ENCODE peak calls at places on chromosomes 2 and 18, in four cellular contexts. W is CD8-positive, alpha-beta memory T cell; O is adrenal gland; P is heart right ventricle. G is an unnamed sample.

GRCh38 chr2:100630473-100630977 is 67.7 kb downstream of the PDCL3 start:
- DNase-seq in W (no peak), O (no peak), P (no peak), G (no peak)

GRCh38 chr2:201955702-201956141 is 77.9 kb upstream of the FZD7 start:
- DNase-seq in W (no peak), O (peak; percentile 16), P (no peak), G (no peak)

GRCh38 chr2:127829845-127830246 is 18.9 kb upstream of the WDR33 start:
- DNase-seq in W (peak; percentile 80), O (no peak), P (no peak), G (no peak)

GRCh38 chr18:73431620-73432019 is 563.8 kb upstream of the NETO1 start:
- DNase-seq in W (no peak), O (no peak), P (no peak), G (no peak)

GRCh38 chr2:75589344-75590105 is 28.8 kb upstream of the EVA1A start:
- DNase-seq in W (no peak), O (no peak), P (no peak), G (no peak)

GRCh38 chr2:158998486-158999248 is 30.2 kb downstream of the TANC1 start:
- DNase-seq in W (no peak), O (peak; percentile 76), P (no peak), G (no peak)

GRCh38 chr18:32714571-32715148 is 58.2 kb downstream of the KLHL14 start:
- DNase-seq in W (no peak), O (peak; percentile 29), P (peak; percentile 33), G (no peak)

GRCh38 chr18:75041586-75041985 is 167.4 kb downstream of the PTGR3 start:
- DNase-seq in W (no peak), O (no peak), P (no peak), G (no peak)

GRCh38 chr2:235956281-235956970 is 211.8 kb downstream of the GBX2 start:
- DNase-seq in W (no peak), O (no peak), P (no peak), G (no peak)

GRCh38 chr2:109560265-109560664 is 53.5 kb downstream of the SEPTIN10 start:
- DNase-seq in W (no peak), O (no peak), P (no peak), G (no peak)

GRCh38 chr2:119407430-119408220 is 24.0 kb upstream of the TMEM37 start:
- DNase-seq in W (peak; percentile 8), O (peak; percentile 48), P (peak; percentile 61), G (no peak)

GRCh38 chr2:20221169-20221938 is 3.6 kb downstream of the SDC1 start:
- DNase-seq in W (no peak), O (no peak), P (no peak), G (no peak)

GRCh38 chr2:85584857-85585780 is 888 bp downstream of the VAMP5 start:
- DNase-seq in W (peak; percentile 15), O (peak; percentile 90), P (peak; percentile 54), G (peak; percentile 75)

GRCh38 chr2:39488450-39488849 is 51.4 kb upstream of the MAP4K3 start:
- DNase-seq in W (no peak), O (peak; percentile 85), P (no peak), G (no peak)

GRCh38 chr2:74499269-74499939 is at the start of gene LBX2:
- DNase-seq in W (no peak), O (no peak), P (no peak), G (no peak)

GRCh38 chr2:103464831-103465230 is 703.0 kb downstream of the TMEM182 start:
- DNase-seq in W (no peak), O (no peak), P (no peak), G (no peak)

GRCh38 chr18:8890957-8891464 is 185.7 kb downstream of the MTCL1 start:
- DNase-seq in W (no peak), O (peak; percentile 17), P (no peak), G (no peak)

GRCh38 chr2:179612108-179612507 is 249.3 kb downstream of the ZNF385B start:
- DNase-seq in W (no peak), O (peak; percentile 29), P (no peak), G (no peak)

GRCh38 chr2:188291142-188291616 is 495 bp upstream of the GULP1 start:
- DNase-seq in W (no peak), O (peak; percentile 52), P (no peak), G (no peak)

GRCh38 chr18:21760321-21760720 is 19.7 kb downstream of the MIB1 start:
- DNase-seq in W (no peak), O (no peak), P (no peak), G (no peak)

GRCh38 chr2:190462611-190463010 is 54.5 kb downstream of the MFSD6 start:
- DNase-seq in W (no peak), O (no peak), P (no peak), G (no peak)

GRCh38 chr2:190467575-190468083 is 59.5 kb downstream of the MFSD6 start:
- DNase-seq in W (no peak), O (peak; percentile 60), P (no peak), G (no peak)

GRCh38 chr2:190468814-190469569 is 60.8 kb downstream of the MFSD6 start:
- DNase-seq in W (no peak), O (peak; percentile 88), P (peak; percentile 91), G (peak; percentile 78)

GRCh38 chr2:190466819-190467444 is 58.8 kb downstream of the MFSD6 start:
- DNase-seq in W (no peak), O (no peak), P (no peak), G (no peak)

DNA sequence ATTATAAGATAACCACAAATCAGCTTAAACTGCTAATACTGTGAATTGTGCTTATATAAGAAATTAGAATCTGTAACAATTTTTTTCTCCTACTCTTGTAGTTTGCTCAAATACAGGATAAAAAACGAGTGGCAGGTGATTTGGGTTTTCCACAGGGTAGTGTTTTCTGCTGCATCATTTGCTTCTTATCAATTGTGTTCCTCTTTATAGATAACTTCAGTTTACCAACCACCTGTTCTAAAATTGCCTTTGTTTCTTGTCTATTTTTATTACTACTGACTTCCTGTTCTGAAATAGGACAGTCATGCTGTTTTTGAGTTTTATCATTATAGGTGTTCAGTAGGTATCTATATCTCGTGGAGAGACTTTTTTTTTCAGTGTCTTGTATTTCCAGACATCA is 56.9 kb downstream of the MFSD6 start:
- DNase-seq in W (no peak), O (no peak), P (no peak), G (no peak)
- H3K4me3 ChIP-seq in W (no peak overlapping the region), O (no peak overlapping the region), P (no peak overlapping the region), G (no peak overlapping the region)

GRCh38 chr2:233375490-233376314 is 21.4 kb downstream of the DGKD start:
- DNase-seq in W (no peak), O (no peak), P (no peak), G (no peak)

GRCh38 chr2:233380132-233381012 is 26.1 kb downstream of the DGKD start:
- DNase-seq in W (no peak), O (no peak), P (no peak), G (no peak)

GRCh38 chr2:233379441-233379840 is 25.1 kb downstream of the DGKD start:
- DNase-seq in W (no peak), O (no peak), P (no peak), G (no peak)

GRCh38 chr2:233381013-233381995 is 27.0 kb downstream of the DGKD start:
- DNase-seq in W (no peak), O (no peak), P (no peak), G (no peak)

DNA sequence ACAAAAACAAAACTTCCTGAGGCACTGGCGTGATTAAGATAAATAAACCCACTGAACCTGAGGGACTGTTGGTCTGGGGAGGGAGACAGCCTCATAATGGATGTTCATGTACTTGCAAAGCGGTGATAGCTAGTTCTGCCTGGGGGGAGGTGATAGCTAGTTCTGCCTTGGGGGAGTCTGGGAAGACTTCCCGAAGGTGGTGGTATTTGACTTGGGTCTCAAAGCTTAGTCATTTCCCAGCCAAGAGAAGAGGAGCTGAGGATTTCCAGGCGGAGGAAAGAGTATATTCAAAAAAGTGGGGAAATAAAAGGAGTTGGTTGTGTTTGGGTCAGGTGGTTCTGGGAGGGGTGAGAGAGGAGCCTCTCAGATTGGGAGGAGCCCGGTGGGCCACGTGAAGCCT is 24.7 kb downstream of the DGKD start:
- DNase-seq in W (no peak), O (no peak), P (no peak), G (no peak)
- H3K4me1 ChIP-seq in W (peaks cover 30% of the 10 kb centered on the region), O (no peaks in the 10 kb centered on the region), P (no peaks in the 10 kb centered on the region), G (no peaks in the 10 kb centered on the region)

GRCh38 chr2:226137201-226137811 is 662.3 kb downstream of the IRS1 start:
- DNase-seq in W (no peak), O (no peak), P (no peak), G (no peak)
- H3K27ac ChIP-seq in W (no peak overlapping the region), O (no peak overlapping the region), P (peak overlapping the region; percentile 58), G (no peak overlapping the region)

GRCh38 chr2:238845583-238846480 is 2.1 kb upstream of the TWIST2 start:
- DNase-seq in W (no peak), O (no peak), P (no peak), G (no peak)
- H3K4me3 ChIP-seq in W (no peak overlapping the region), O (no peak overlapping the region), P (peak overlapping the region; percentile 58), G (no peak overlapping the region)

GRCh38 chr2:26687328-26687727 is 5.2 kb upstream of the KCNK3 start:
- DNase-seq in W (no peak), O (peak; percentile 20), P (no peak), G (no peak)
- H3K4me1 ChIP-seq in W (no peaks in the 10 kb centered on the region), O (peaks cover 37% of the 10 kb centered on the region), P (no peaks in the 10 kb centered on the region), G (no peaks in the 10 kb centered on the region)

GRCh38 chr2:121273116-121273515 is 11.9 kb downstream of the TFCP2L1 start:
- DNase-seq in W (no peak), O (no peak), P (no peak), G (no peak)
- H3K27ac ChIP-seq in W (no peak overlapping the region), O (no peak overlapping the region), P (no peak overlapping the region), G (no peak overlapping the region)

DNA sequence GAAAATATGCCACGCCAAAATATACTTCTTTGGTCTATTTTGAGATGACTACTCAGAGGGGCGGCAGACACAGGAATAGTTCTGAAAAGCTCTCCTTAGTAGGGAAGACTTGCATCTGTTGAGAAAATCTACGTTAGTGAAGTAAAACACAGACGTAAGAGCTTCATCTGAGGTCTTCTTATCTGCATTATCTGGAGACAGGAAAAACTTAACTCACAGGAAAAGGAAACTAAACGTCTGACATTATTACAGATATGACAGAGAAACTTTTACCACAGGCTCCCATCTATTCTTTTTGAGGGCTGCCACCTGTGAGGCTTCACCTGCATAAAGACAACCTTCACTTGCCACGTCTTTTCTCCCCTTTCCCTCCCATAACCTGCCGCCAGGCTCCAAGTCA is 1295.7 kb downstream of the LRP1B start:
- DNase-seq in W (no peak), O (no peak), P (no peak), G (no peak)
- H3K4me3 ChIP-seq in W (no peak overlapping the region), O (no peak overlapping the region), P (no peak overlapping the region), G (no peak overlapping the region)

G was measured in right atrium auricular region.